ENCODE peak calls at places on chromosomes 4 and X, in four cellular contexts. A, O, E and Z are unnamed samples.

GRCh38 chrX:8003147-8003883 is 76.1 kb upstream of the PNPLA4 start:
- DNase-seq in E (no peak), O (no peak), A (no peak), Z (no peak)

GRCh38 chr4:73309211-73309610 is 50.6 kb upstream of the ANKRD17 start:
- DNase-seq in O (no peak), E (no peak), A (no peak), Z (no peak)

GRCh38 chrX:331145-331771 is 12.7 kb upstream of the GTPBP6 start:
- DNase-seq in O (no peak), A (no peak), E (no peak), Z (no peak)

GRCh38 chr4:155489261-155489660 is 112.5 kb upstream of the MAP9 start:
- DNase-seq in E (no peak), O (no peak), A (no peak), Z (no peak)

GRCh38 chr4:77776182-77777134 is 42.7 kb downstream of the CNOT6L start:
- DNase-seq in A (no peak), O (no peak), E (no peak), Z (no peak)

GRCh38 chr4:825063-825968 is 613 bp downstream of the CPLX1 start:
- DNase-seq in E (no peak), A (peak; percentile 79), O (no peak), Z (no peak)

GRCh38 chrX:55220119-55220794 is at the start of gene PAGE5:
- DNase-seq in E (no peak), A (peak; percentile 75), O (no peak), Z (no peak)

GRCh38 chr4:22094217-22094616 is 145.6 kb upstream of the KCNIP4 start:
- DNase-seq in E (no peak), A (no peak), O (no peak), Z (no peak)

GRCh38 chr4:52864816-52865215 is 2.7 kb downstream of the RASL11B start:
- DNase-seq in A (no peak), E (no peak), O (no peak), Z (no peak)

GRCh38 chrX:308821-309520 is 9.6 kb downstream of the GTPBP6 start:
- DNase-seq in E (no peak), A (no peak), O (no peak), Z (no peak)

GRCh38 chr4:112312610-112313239 is 15.6 kb downstream of the ALPK1 start:
- DNase-seq in A (no peak), E (peak; percentile 88), O (no peak), Z (no peak)

GRCh38 chrX:11244641-11245040 is 48.6 kb upstream of the AMELX start:
- DNase-seq in O (no peak), E (no peak), A (no peak), Z (no peak)

GRCh38 chr4:36399762-36400353 is 118.4 kb downstream of the DTHD1 start:
- DNase-seq in O (peak; percentile 2), E (peak; percentile 24), A (no peak), Z (peak; percentile 6)

GRCh38 chrX:9788908-9789307 is 2.7 kb downstream of the SHROOM2 start:
- DNase-seq in O (peak; percentile 76), E (no peak), A (no peak), Z (no peak)

GRCh38 chrX:136954930-136955329 is 74.4 kb upstream of the RBMX start:
- DNase-seq in O (peak; percentile 6), A (peak; percentile 8), E (no peak), Z (no peak)

GRCh38 chr4:25776795-25777194 is 86.0 kb downstream of the SEL1L3 start:
- DNase-seq in A (no peak), O (no peak), E (no peak), Z (no peak)

GRCh38 chrX:40346379-40346778 is 234.4 kb upstream of the ATP6AP2 start:
- DNase-seq in A (no peak), E (no peak), O (no peak), Z (no peak)

GRCh38 chr4:132297346-132297745 is 851.7 kb upstream of the PCDH10 start:
- DNase-seq in A (no peak), O (no peak), E (no peak), Z (no peak)

GRCh38 chr4:85700362-85700761 is 225.4 kb downstream of the ARHGAP24 start:
- DNase-seq in E (no peak), O (no peak), A (no peak), Z (no peak)

GRCh38 chrX:55107911-55108310 is 19.1 kb downstream of the PAGE2 start:
- DNase-seq in A (no peak), E (no peak), O (no peak), Z (no peak)

GRCh38 chrX:68045008-68045577 is 388.2 kb downstream of the OPHN1 start:
- DNase-seq in E (no peak), O (no peak), A (no peak), Z (no peak)

GRCh38 chr4:153211986-153212720 is 7.9 kb downstream of the TRIM2 start:
- DNase-seq in A (no peak), E (no peak), O (no peak), Z (no peak)

GRCh38 chrX:119488749-119489148 is 20.5 kb downstream of the SLC25A5 start:
- DNase-seq in A (peak; percentile 22), E (no peak), O (peak; percentile 27), Z (peak; percentile 81)

GRCh38 chr4:64781737-64782326 is 372.6 kb upstream of the TECRL start:
- DNase-seq in A (no peak), E (no peak), O (peak; percentile 16), Z (no peak)

GRCh38 chr4:915041-915474 is 17.1 kb downstream of the GAK start:
- DNase-seq in E (no peak), O (no peak), A (no peak), Z (no peak)

GRCh38 chrX:115690554-115691216 is 129.7 kb downstream of the PLS3 start:
- DNase-seq in A (peak; percentile 35), E (peak; percentile 23), O (peak; percentile 19), Z (peak; percentile 69)

GRCh38 chrX:1391707-1392375 is at the start of gene SLC25A6:
- DNase-seq in O (peak; percentile 92), E (peak; percentile 88), A (peak; percentile 95), Z (peak; percentile 98)

GRCh38 chr4:8118035-8118434 is 40.6 kb downstream of the ABLIM2 start:
- DNase-seq in O (no peak), A (no peak), E (no peak), Z (no peak)

GRCh38 chr4:3199661-3200422 is 49.1 kb upstream of the MSANTD1 start:
- DNase-seq in A (no peak), E (no peak), O (no peak), Z (no peak)

GRCh38 chr4:122341906-122342305 is 36.9 kb upstream of the ADAD1 start:
- DNase-seq in A (no peak), O (no peak), E (no peak), Z (peak; percentile 48)

DNA sequence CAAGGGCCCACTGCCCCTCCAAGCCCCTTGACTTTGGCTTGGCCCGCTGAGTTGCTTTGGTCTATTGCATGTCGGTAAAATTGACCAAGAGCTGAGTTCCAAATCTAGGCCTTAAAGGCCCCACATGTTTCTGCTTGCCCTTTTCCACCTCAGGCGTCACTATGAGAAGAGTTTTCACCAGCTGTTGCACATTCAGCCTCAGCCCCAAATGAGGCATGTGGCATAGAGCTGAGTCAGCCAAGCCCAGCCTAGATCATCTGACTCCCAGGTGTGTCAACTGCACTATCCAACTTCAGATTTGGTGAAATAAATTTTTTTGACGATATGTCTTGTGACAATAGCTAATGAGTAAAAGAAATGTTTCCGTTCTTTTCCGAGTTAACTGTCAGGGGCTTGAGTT is 424.5 kb upstream of the FAM47C start:
- DNase-seq in E (no peak), A (no peak), O (no peak), Z (no peak)
- TF ChIP-seq KDM1A in E (no peak), A (no peak), O (no peak), Z (no peak)

DNA sequence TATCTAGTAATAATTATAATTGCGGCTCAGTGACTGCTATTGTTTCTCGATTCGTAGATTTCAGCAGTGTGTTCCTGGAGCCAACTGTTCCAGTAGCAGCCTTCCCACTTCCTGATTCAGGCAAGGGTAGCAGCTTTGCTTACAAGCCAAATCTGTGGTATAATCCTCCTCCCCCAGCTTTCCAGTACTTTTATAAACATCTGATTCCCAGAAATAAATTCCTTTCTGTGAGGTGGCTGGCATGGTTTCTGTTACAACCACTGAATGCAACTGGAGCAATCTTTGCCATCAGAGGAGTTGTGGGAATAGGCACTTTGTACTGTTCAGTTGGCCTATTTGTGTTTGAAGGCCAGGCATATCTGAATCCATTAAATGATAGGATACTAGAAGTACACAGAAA is 80.0 kb downstream of the GLRA3 start:
- DNase-seq in A (no peak), E (no peak), O (no peak), Z (no peak)
- TF ChIP-seq ESRRA in A (no peak), E (no peak), O (no peak), Z (no peak)

GRCh38 chr4:39889226-39889625 is 88.5 kb downstream of the PDS5A start:
- DNase-seq in A (no peak), E (no peak), O (no peak), Z (no peak)

GRCh38 chr4:39898015-39898414 is 79.7 kb downstream of the PDS5A start:
- DNase-seq in A (no peak), O (no peak), E (no peak), Z (no peak)

GRCh38 chr4:39893693-39894072 is 84.0 kb downstream of the PDS5A start:
- DNase-seq in A (no peak), O (no peak), E (no peak), Z (no peak)

DNA sequence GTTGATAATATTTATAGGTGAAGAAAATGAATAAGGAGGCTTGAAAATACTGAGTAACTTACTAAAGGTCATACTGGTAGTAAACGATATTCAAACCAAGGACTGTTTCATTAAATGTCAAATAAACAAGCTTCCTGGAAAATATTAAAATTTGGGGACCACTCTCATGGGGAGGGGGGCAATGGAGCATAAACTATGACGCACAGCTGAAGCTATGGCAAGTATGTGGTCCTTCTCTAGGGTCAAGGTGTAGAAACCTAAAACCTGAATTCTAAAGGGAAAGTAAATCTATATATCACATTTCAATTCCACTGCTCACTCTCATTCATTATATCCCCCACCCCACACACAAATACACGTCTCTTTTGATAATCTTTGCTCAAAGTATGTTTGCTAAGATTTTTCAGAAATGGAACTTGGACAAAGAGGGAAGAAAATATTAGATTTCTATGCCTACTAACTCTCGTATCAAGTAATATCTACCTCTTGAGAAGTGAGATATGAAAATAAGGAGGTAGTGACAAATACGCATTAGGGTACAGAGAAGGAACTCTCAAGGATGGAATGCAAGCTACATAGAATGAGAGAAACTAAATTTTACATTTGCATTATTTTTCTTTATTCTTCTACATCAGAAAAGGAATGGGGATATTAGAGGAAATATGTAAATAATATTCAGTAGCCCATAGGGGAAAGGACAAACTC is 84.6 kb downstream of the PDS5A start:
- DNase-seq in A (no peak), O (no peak), E (no peak), Z (no peak)
- TF ChIP-seq KDM1A in A (no peak), O (no peak), E (no peak), Z (no peak)

DNA sequence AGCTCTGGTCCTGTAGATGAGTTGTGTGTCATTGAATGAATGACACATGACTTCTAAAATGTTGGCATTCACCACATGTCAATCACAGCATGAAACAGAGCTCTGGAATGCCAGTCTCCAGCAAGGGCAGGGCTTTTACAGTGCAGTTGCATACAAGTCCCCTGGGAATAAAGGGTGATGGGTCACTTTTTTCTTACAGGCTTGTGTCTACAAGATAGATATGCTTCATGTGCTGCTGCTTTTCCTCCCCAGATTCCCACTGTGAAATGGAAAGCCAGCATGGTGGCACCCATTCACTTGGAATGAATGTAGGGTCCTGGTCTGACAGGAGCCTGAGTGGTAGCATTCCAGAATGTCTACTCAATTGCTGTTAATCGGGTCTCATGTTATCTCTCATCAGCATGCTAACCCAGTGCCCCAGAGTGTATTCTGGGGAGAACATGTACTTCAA is 159.1 kb upstream of the KIT start:
- DNase-seq in A (no peak), E (no peak), O (no peak), Z (peak; percentile 11)
- TF ChIP-seq ESRRA in A (no peak), E (no peak), O (no peak), Z (no peak)